ENCODE peak calls at places on chromosomes 12 and 14, in five cellular contexts. Z is ELR, L is fibroblast of mammary gland, Q is H7, K is GM03348. U is an unnamed sample.

GRCh38 chr14:93219103-93219726 is 12.2 kb downstream of the UBR7 start:
- DNase-seq in Z (peak; percentile 73), Q (peak; percentile 64), L (peak; percentile 72), K (peak; percentile 42), U (peak; percentile 80)

GRCh38 chr12:25686351-25686750 is 133.3 kb upstream of the LMNTD1 start:
- DNase-seq in Z (no peak), K (no peak), Q (no peak), L (no peak), U (no peak)

GRCh38 chr14:88870777-88871176 is 46.3 kb downstream of the TTC8 start:
- DNase-seq in L (no peak), Q (no peak), K (no peak), Z (no peak), U (peak; percentile 95)

GRCh38 chr14:90811641-90812040 is 4.6 kb downstream of the TTC7B start:
- DNase-seq in Z (no peak), K (no peak), L (no peak), Q (no peak), U (no peak)

GRCh38 chr12:62703011-62703380 is 232.0 kb downstream of the PPM1H start:
- DNase-seq in Z (peak; percentile 93), L (no peak), K (no peak), Q (no peak), U (no peak)

GRCh38 chr14:68460541-68460940 is 332.3 kb downstream of the ZFP36L1 start:
- DNase-seq in L (no peak), K (no peak), Q (no peak), Z (no peak), U (no peak)

GRCh38 chr12:63348544-63348943 is 197.5 kb upstream of the AVPR1A start:
- DNase-seq in Z (no peak), K (no peak), Q (no peak), L (no peak), U (no peak)

GRCh38 chr12:75480469-75480949 is at the start of gene GLIPR1:
- DNase-seq in L (peak; percentile 99), K (peak; percentile 85), Q (no peak), Z (peak; percentile 97), U (no peak)

GRCh38 chr12:116037941-116038837 is 239.3 kb downstream of the MED13L start:
- DNase-seq in Z (peak; percentile 56), Q (no peak), K (peak; percentile 58), L (peak; percentile 29), U (no peak)

GRCh38 chr14:97848351-97848980 is 1051.3 kb downstream of the VRK1 start:
- DNase-seq in K (no peak), Q (no peak), Z (no peak), L (no peak), U (peak; percentile 34)

GRCh38 chr12:48681416-48681737 is 661 bp downstream of the KANSL2 start:
- DNase-seq in Q (peak; percentile 45), K (peak; percentile 38), L (peak; percentile 19), Z (peak; percentile 49), U (no peak)

GRCh38 chr12:113194971-113195391 is 9.5 kb downstream of the RITA1 start:
- DNase-seq in K (peak; percentile 72), L (peak; percentile 74), Q (peak; percentile 47), Z (peak; percentile 74), U (no peak)

GRCh38 chr14:59248170-59248569 is 59.7 kb downstream of the DAAM1 start:
- DNase-seq in K (no peak), L (no peak), Z (no peak), Q (no peak), U (no peak)

GRCh38 chr12:54719691-54720090 is 71.5 kb upstream of the DCD start:
- DNase-seq in L (no peak), Q (no peak), Z (no peak), K (no peak), U (no peak)

GRCh38 chr12:117012189-117012805 is 86.9 kb downstream of the TESC start:
- DNase-seq in Z (peak; percentile 16), Q (no peak), K (peak; percentile 70), L (peak; percentile 63), U (no peak)

GRCh38 chr14:61140271-61140670 is 140.9 kb downstream of the TMEM30B start:
- DNase-seq in Q (no peak), Z (no peak), K (no peak), L (peak; percentile 35), U (no peak)

GRCh38 chr12:132908145-132909029 is 21.0 kb upstream of the CHFR start:
- DNase-seq in L (peak; percentile 98), Q (peak; percentile 96), K (peak; percentile 94), Z (peak; percentile 97), U (peak; percentile 98)

GRCh38 chr12:19652391-19652790 is 213.1 kb downstream of the AEBP2 start:
- DNase-seq in L (no peak), K (no peak), Z (no peak), Q (no peak), U (no peak)

GRCh38 chr14:34833545-34834523 is 41.3 kb downstream of the BAZ1A start:
- DNase-seq in K (no peak), Q (no peak), L (no peak), Z (no peak), U (no peak)

GRCh38 chr14:31124197-31124596 is 83.4 kb downstream of the HECTD1 start:
- DNase-seq in L (no peak), Z (no peak), K (no peak), Q (no peak), U (no peak)

GRCh38 chr14:95490727-95491451 is 25.6 kb downstream of the SYNE3 start:
- DNase-seq in K (no peak), Z (no peak), Q (no peak), L (peak; percentile 55), U (no peak)

GRCh38 chr12:65664715-65665250 is 159.5 kb upstream of the HMGA2 start:
- DNase-seq in K (no peak), L (no peak), Z (no peak), Q (no peak), U (no peak)

GRCh38 chr12:42255221-42255874 is 17.3 kb upstream of the YAF2 start:
- DNase-seq in K (no peak), Z (no peak), L (no peak), Q (no peak), U (no peak)

GRCh38 chr12:2244013-2244861 is 191.4 kb downstream of the CACNA1C start:
- DNase-seq in Z (peak; percentile 93), L (peak; percentile 93), Q (peak; percentile 71), K (peak; percentile 88), U (no peak)

GRCh38 chr14:47678157-47678556 is 2.8 kb upstream of the MDGA2 start:
- DNase-seq in Z (no peak), K (no peak), L (no peak), Q (no peak), U (no peak)

U was measured in NCI-H2171 treated with DMSO at 0.1 percent for 48 hours.